ENCODE peak calls at places on chromosomes 7 and 10, in six cellular contexts. One of them, this sample, is unnamed.

GRCh38 chr10:42984761-42985325 is 92.0 kb upstream of the RET start:
- DNase-seq in stimulated activated CD4-positive, alpha-beta T cell treated with anti-CD3 and anti-CD28 coated beads, Interleukin-4, amount 100 ng/mL, for 1 hour: no peak
- DNase-seq in activated CD8-positive, alpha-beta T cell treated with anti-CD3 and anti-CD28 coated beads for 36 hours: no peak
- DNase-seq in brain microvascular endothelial cell: no peak
- DNase-seq in HS-27A: no peak
- DNase-seq in AG09319: no peak
- DNase-seq in this sample: no peak

GRCh38 chr10:3654496-3654895 is 130.5 kb downstream of the KLF6 start:
- DNase-seq in stimulated activated CD4-positive, alpha-beta T cell treated with anti-CD3 and anti-CD28 coated beads, Interleukin-4, amount 100 ng/mL, for 1 hour: no peak
- DNase-seq in activated CD8-positive, alpha-beta T cell treated with anti-CD3 and anti-CD28 coated beads for 36 hours: no peak
- DNase-seq in brain microvascular endothelial cell: no peak
- DNase-seq in HS-27A: peak
- DNase-seq in AG09319: no peak
- DNase-seq in this sample: no peak

GRCh38 chr10:122541541-122542002 is 19.0 kb upstream of the DMBT1 start:
- DNase-seq in stimulated activated CD4-positive, alpha-beta T cell treated with anti-CD3 and anti-CD28 coated beads, Interleukin-4, amount 100 ng/mL, for 1 hour: no peak
- DNase-seq in activated CD8-positive, alpha-beta T cell treated with anti-CD3 and anti-CD28 coated beads for 36 hours: peak
- DNase-seq in brain microvascular endothelial cell: no peak
- DNase-seq in HS-27A: no peak
- DNase-seq in AG09319: no peak
- DNase-seq in this sample: no peak

GRCh38 chr10:48400129-48400849 is 93.8 kb downstream of the MAPK8 start:
- DNase-seq in stimulated activated CD4-positive, alpha-beta T cell treated with anti-CD3 and anti-CD28 coated beads, Interleukin-4, amount 100 ng/mL, for 1 hour: no peak
- DNase-seq in activated CD8-positive, alpha-beta T cell treated with anti-CD3 and anti-CD28 coated beads for 36 hours: no peak
- DNase-seq in brain microvascular endothelial cell: no peak
- DNase-seq in HS-27A: no peak
- DNase-seq in AG09319: peak
- DNase-seq in this sample: no peak

GRCh38 chr7:114481995-114482394 is 67.4 kb downstream of the FOXP2 start:
- DNase-seq in stimulated activated CD4-positive, alpha-beta T cell treated with anti-CD3 and anti-CD28 coated beads, Interleukin-4, amount 100 ng/mL, for 1 hour: no peak
- DNase-seq in activated CD8-positive, alpha-beta T cell treated with anti-CD3 and anti-CD28 coated beads for 36 hours: no peak
- DNase-seq in brain microvascular endothelial cell: peak
- DNase-seq in HS-27A: no peak
- DNase-seq in AG09319: peak
- DNase-seq in this sample: no peak

GRCh38 chr10:67602268-67602950 is 93.6 kb downstream of the CTNNA3 start:
- DNase-seq in stimulated activated CD4-positive, alpha-beta T cell treated with anti-CD3 and anti-CD28 coated beads, Interleukin-4, amount 100 ng/mL, for 1 hour: no peak
- DNase-seq in activated CD8-positive, alpha-beta T cell treated with anti-CD3 and anti-CD28 coated beads for 36 hours: no peak
- DNase-seq in brain microvascular endothelial cell: peak
- DNase-seq in HS-27A: peak
- DNase-seq in AG09319: no peak
- DNase-seq in this sample: no peak

GRCh38 chr10:118809821-118810220 is 55.1 kb upstream of the CACUL1 start:
- DNase-seq in stimulated activated CD4-positive, alpha-beta T cell treated with anti-CD3 and anti-CD28 coated beads, Interleukin-4, amount 100 ng/mL, for 1 hour: no peak
- DNase-seq in activated CD8-positive, alpha-beta T cell treated with anti-CD3 and anti-CD28 coated beads for 36 hours: no peak
- DNase-seq in brain microvascular endothelial cell: no peak
- DNase-seq in HS-27A: no peak
- DNase-seq in AG09319: no peak
- DNase-seq in this sample: no peak

GRCh38 chr7:112161253-112162160 is 44.7 kb downstream of the DOCK4 start:
- DNase-seq in stimulated activated CD4-positive, alpha-beta T cell treated with anti-CD3 and anti-CD28 coated beads, Interleukin-4, amount 100 ng/mL, for 1 hour: no peak
- DNase-seq in activated CD8-positive, alpha-beta T cell treated with anti-CD3 and anti-CD28 coated beads for 36 hours: no peak
- DNase-seq in brain microvascular endothelial cell: no peak
- DNase-seq in HS-27A: no peak
- DNase-seq in AG09319: no peak
- DNase-seq in this sample: no peak

GRCh38 chr10:104766341-104766740 is 125.3 kb downstream of the SORCS3 start:
- DNase-seq in stimulated activated CD4-positive, alpha-beta T cell treated with anti-CD3 and anti-CD28 coated beads, Interleukin-4, amount 100 ng/mL, for 1 hour: no peak
- DNase-seq in activated CD8-positive, alpha-beta T cell treated with anti-CD3 and anti-CD28 coated beads for 36 hours: no peak
- DNase-seq in brain microvascular endothelial cell: no peak
- DNase-seq in HS-27A: no peak
- DNase-seq in AG09319: no peak
- DNase-seq in this sample: no peak

GRCh38 chr10:96614515-96614914 is 27.7 kb upstream of the TM9SF3 start:
- DNase-seq in stimulated activated CD4-positive, alpha-beta T cell treated with anti-CD3 and anti-CD28 coated beads, Interleukin-4, amount 100 ng/mL, for 1 hour: no peak
- DNase-seq in activated CD8-positive, alpha-beta T cell treated with anti-CD3 and anti-CD28 coated beads for 36 hours: peak
- DNase-seq in brain microvascular endothelial cell: peak
- DNase-seq in HS-27A: peak
- DNase-seq in AG09319: peak
- DNase-seq in this sample: no peak

GRCh38 chr7:127941471-127941870 is 89.8 kb downstream of the LRRC4 start:
- DNase-seq in stimulated activated CD4-positive, alpha-beta T cell treated with anti-CD3 and anti-CD28 coated beads, Interleukin-4, amount 100 ng/mL, for 1 hour: no peak
- DNase-seq in activated CD8-positive, alpha-beta T cell treated with anti-CD3 and anti-CD28 coated beads for 36 hours: no peak
- DNase-seq in brain microvascular endothelial cell: no peak
- DNase-seq in HS-27A: no peak
- DNase-seq in AG09319: no peak
- DNase-seq in this sample: no peak

GRCh38 chr7:129213828-129214227 is 11.0 kb upstream of the AHCYL2 start:
- DNase-seq in stimulated activated CD4-positive, alpha-beta T cell treated with anti-CD3 and anti-CD28 coated beads, Interleukin-4, amount 100 ng/mL, for 1 hour: no peak
- DNase-seq in activated CD8-positive, alpha-beta T cell treated with anti-CD3 and anti-CD28 coated beads for 36 hours: peak
- DNase-seq in brain microvascular endothelial cell: no peak
- DNase-seq in HS-27A: no peak
- DNase-seq in AG09319: no peak
- DNase-seq in this sample: peak

GRCh38 chr7:44267719-44268413 is 57.5 kb downstream of the CAMK2B start:
- DNase-seq in stimulated activated CD4-positive, alpha-beta T cell treated with anti-CD3 and anti-CD28 coated beads, Interleukin-4, amount 100 ng/mL, for 1 hour: no peak
- DNase-seq in activated CD8-positive, alpha-beta T cell treated with anti-CD3 and anti-CD28 coated beads for 36 hours: no peak
- DNase-seq in brain microvascular endothelial cell: no peak
- DNase-seq in HS-27A: no peak
- DNase-seq in AG09319: no peak
- DNase-seq in this sample: no peak

GRCh38 chr10:34187201-34187600 is 627.9 kb downstream of the PARD3 start:
- DNase-seq in stimulated activated CD4-positive, alpha-beta T cell treated with anti-CD3 and anti-CD28 coated beads, Interleukin-4, amount 100 ng/mL, for 1 hour: no peak
- DNase-seq in activated CD8-positive, alpha-beta T cell treated with anti-CD3 and anti-CD28 coated beads for 36 hours: no peak
- DNase-seq in brain microvascular endothelial cell: peak
- DNase-seq in HS-27A: no peak
- DNase-seq in AG09319: no peak
- DNase-seq in this sample: no peak

GRCh38 chr10:67705921-67706320 is 9.9 kb upstream of the CTNNA3 start:
- DNase-seq in stimulated activated CD4-positive, alpha-beta T cell treated with anti-CD3 and anti-CD28 coated beads, Interleukin-4, amount 100 ng/mL, for 1 hour: no peak
- DNase-seq in activated CD8-positive, alpha-beta T cell treated with anti-CD3 and anti-CD28 coated beads for 36 hours: no peak
- DNase-seq in brain microvascular endothelial cell: no peak
- DNase-seq in HS-27A: no peak
- DNase-seq in AG09319: no peak
- DNase-seq in this sample: no peak

GRCh38 chr10:102347236-102347828 is 48.2 kb upstream of the NFKB2 start:
- DNase-seq in stimulated activated CD4-positive, alpha-beta T cell treated with anti-CD3 and anti-CD28 coated beads, Interleukin-4, amount 100 ng/mL, for 1 hour: peak
- DNase-seq in activated CD8-positive, alpha-beta T cell treated with anti-CD3 and anti-CD28 coated beads for 36 hours: peak
- DNase-seq in brain microvascular endothelial cell: peak
- DNase-seq in HS-27A: no peak
- DNase-seq in AG09319: no peak
- DNase-seq in this sample: peak

GRCh38 chr7:104971290-104972071 is 42.5 kb upstream of the KMT2E start:
- DNase-seq in stimulated activated CD4-positive, alpha-beta T cell treated with anti-CD3 and anti-CD28 coated beads, Interleukin-4, amount 100 ng/mL, for 1 hour: no peak
- DNase-seq in activated CD8-positive, alpha-beta T cell treated with anti-CD3 and anti-CD28 coated beads for 36 hours: no peak
- DNase-seq in brain microvascular endothelial cell: no peak
- DNase-seq in HS-27A: no peak
- DNase-seq in AG09319: no peak
- DNase-seq in this sample: no peak

This sample was measured in HuH-7.5.